ENCODE peak calls at places on chromosome 1, in five cellular contexts. One of them, this sample, is unnamed.

GRCh38 chr1:226636847-226637096 is 88.2 kb downstream of the STUM start:
- DNase-seq in left ventricle myocardium inferior: no peak
- DNase-seq in naive B cell: no peak
- DNase-seq in GF-D8: no peak
- DNase-seq in NCI-H1105: no peak
- DNase-seq in this sample: no peak

GRCh38 chr1:167904641-167905040 is 9.3 kb downstream of the ADCY10 start:
- DNase-seq in left ventricle myocardium inferior: no peak
- DNase-seq in naive B cell: no peak
- DNase-seq in GF-D8: peak; percentile 62
- DNase-seq in NCI-H1105: no peak
- DNase-seq in this sample: no peak

GRCh38 chr1:14726606-14727005 is 128.1 kb downstream of the KAZN start:
- DNase-seq in left ventricle myocardium inferior: no peak
- DNase-seq in naive B cell: no peak
- DNase-seq in GF-D8: no peak
- DNase-seq in NCI-H1105: no peak
- DNase-seq in this sample: no peak

GRCh38 chr1:24318988-24319863 is at the start of gene GRHL3:
- DNase-seq in left ventricle myocardium inferior: no peak
- DNase-seq in naive B cell: no peak
- DNase-seq in GF-D8: no peak
- DNase-seq in NCI-H1105: peak; percentile 92
- DNase-seq in this sample: no peak

GRCh38 chr1:84810343-84810742 is 82.7 kb downstream of the LPAR3 start:
- DNase-seq in left ventricle myocardium inferior: no peak
- DNase-seq in naive B cell: no peak
- DNase-seq in GF-D8: no peak
- DNase-seq in NCI-H1105: no peak
- DNase-seq in this sample: no peak

GRCh38 chr1:156704166-156704711 is 1.1 kb downstream of the CRABP2 start:
- DNase-seq in left ventricle myocardium inferior: no peak
- DNase-seq in naive B cell: no peak
- DNase-seq in GF-D8: no peak
- DNase-seq in NCI-H1105: no peak
- DNase-seq in this sample: no peak

GRCh38 chr1:175885247-175885646 is 141.9 kb upstream of the TNR start:
- DNase-seq in left ventricle myocardium inferior: no peak
- DNase-seq in naive B cell: no peak
- DNase-seq in GF-D8: no peak
- DNase-seq in NCI-H1105: no peak
- DNase-seq in this sample: no peak

GRCh38 chr1:164728719-164729118 is 169.7 kb downstream of the PBX1 start:
- DNase-seq in left ventricle myocardium inferior: no peak
- DNase-seq in naive B cell: no peak
- DNase-seq in GF-D8: no peak
- DNase-seq in NCI-H1105: peak; percentile 45
- DNase-seq in this sample: no peak

GRCh38 chr1:3821934-3822307 is 25.6 kb upstream of the LRRC47 start:
- DNase-seq in left ventricle myocardium inferior: no peak
- DNase-seq in naive B cell: no peak
- DNase-seq in GF-D8: no peak
- DNase-seq in NCI-H1105: no peak
- DNase-seq in this sample: no peak

GRCh38 chr1:175520186-175520585 is 223.2 kb downstream of the TNR start:
- DNase-seq in left ventricle myocardium inferior: peak; percentile 15
- DNase-seq in naive B cell: no peak
- DNase-seq in GF-D8: no peak
- DNase-seq in NCI-H1105: no peak
- DNase-seq in this sample: peak; percentile 33

GRCh38 chr1:196071452-196071851 is 536.8 kb downstream of the KCNT2 start:
- DNase-seq in left ventricle myocardium inferior: no peak
- DNase-seq in naive B cell: no peak
- DNase-seq in GF-D8: no peak
- DNase-seq in NCI-H1105: no peak
- DNase-seq in this sample: no peak

GRCh38 chr1:151773698-151774097 is 10.4 kb upstream of the MRPL9 start:
- DNase-seq in left ventricle myocardium inferior: no peak
- DNase-seq in naive B cell: no peak
- DNase-seq in GF-D8: no peak
- DNase-seq in NCI-H1105: no peak
- DNase-seq in this sample: no peak

GRCh38 chr1:226870323-226871046 is at the start of gene PSEN2:
- DNase-seq in left ventricle myocardium inferior: peak; percentile 76
- DNase-seq in naive B cell: peak; percentile 70
- DNase-seq in GF-D8: no peak
- DNase-seq in NCI-H1105: peak; percentile 53
- DNase-seq in this sample: peak; percentile 79

GRCh38 chr1:8746554-8746953 is 70.9 kb downstream of the RERE start:
- DNase-seq in left ventricle myocardium inferior: no peak
- DNase-seq in naive B cell: no peak
- DNase-seq in GF-D8: no peak
- DNase-seq in NCI-H1105: no peak
- DNase-seq in this sample: no peak

GRCh38 chr1:20080441-20081330 is 10.7 kb downstream of the PLA2G5 start:
- DNase-seq in left ventricle myocardium inferior: no peak
- DNase-seq in naive B cell: peak; percentile 40
- DNase-seq in GF-D8: no peak
- DNase-seq in NCI-H1105: no peak
- DNase-seq in this sample: no peak

This sample was measured in left cardiac atrium.